ENCODE peak calls at places on chromosomes 4 and X, in ten cellular contexts. Y, J, U, P, B, N, G, C, K and O are unnamed samples.
A peak's percentile ranks its signal among the peaks of the same experiment; 100 is the strongest.

GRCh38 chr4:5893591-5893990 is 705 bp upstream of the CRMP1 start:
- DNase-seq in Y (no peak), J (no peak), U (no peak), P (no peak), B (no peak), N (no peak), G (no peak), C (no peak), K (no peak), O (no peak)

GRCh38 chr4:48331577-48332340 is 9.6 kb upstream of the SLAIN2 start:
- DNase-seq in Y (no peak), J (no peak), U (no peak), P (no peak), B (no peak), N (no peak), G (no peak), C (no peak), K (no peak), O (no peak)

GRCh38 chr4:142549726-142550463 is 296.2 kb downstream of the INPP4B start:
- DNase-seq in Y (no peak), J (no peak), U (no peak), P (no peak), B (no peak), N (peak; percentile 72), G (no peak), C (no peak), K (no peak), O (no peak)

GRCh38 chr4:185343726-185344581 is 51.8 kb downstream of the LRP2BP start:
- DNase-seq in Y (no peak), J (no peak), U (no peak), P (peak; percentile 37), B (no peak), N (no peak), G (no peak), C (peak; percentile 33), K (no peak), O (no peak)

GRCh38 chrX:136587532-136587931 is 55.5 kb downstream of the VGLL1 start:
- DNase-seq in Y (no peak), J (no peak), U (no peak), P (no peak), B (no peak), N (no peak), G (no peak), C (no peak), K (no peak), O (no peak)

GRCh38 chr4:146739182-146739581 is 100.5 kb downstream of the POU4F2 start:
- DNase-seq in Y (no peak), J (no peak), U (no peak), P (no peak), B (no peak), N (no peak), G (no peak), C (no peak), K (no peak), O (no peak)

GRCh38 chrX:1466971-1467561 is 14.4 kb upstream of the ASMTL start:
- DNase-seq in Y (no peak), J (peak; percentile 51), U (no peak), P (peak; percentile 20), B (peak; percentile 38), N (no peak), G (peak; percentile 3), C (no peak), K (no peak), O (no peak)

GRCh38 chr4:128832253-128832641 is 22.7 kb downstream of the JADE1 start:
- DNase-seq in Y (no peak), J (no peak), U (no peak), P (no peak), B (no peak), N (no peak), G (no peak), C (no peak), K (no peak), O (no peak)

DNA sequence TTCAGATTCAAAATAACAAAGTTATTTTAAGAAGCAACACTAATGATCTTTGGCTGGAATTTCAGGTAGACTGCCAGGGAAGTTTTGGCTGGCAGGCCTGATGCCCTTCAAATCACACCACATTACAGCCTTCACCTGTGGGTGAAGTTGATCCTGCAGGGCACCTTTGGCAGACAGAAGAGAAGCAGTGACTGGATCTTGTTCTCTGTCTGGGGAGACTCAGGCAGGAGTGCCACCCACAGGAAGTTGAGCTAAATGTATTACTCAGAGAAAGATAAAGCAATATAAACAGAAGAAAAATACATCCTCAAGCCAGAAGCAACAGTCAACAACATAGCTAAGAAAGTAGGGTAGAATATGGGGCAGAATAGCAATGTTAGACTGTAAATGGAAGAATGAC is 12.8 kb upstream of the CFAP299 start:
- DNase-seq in Y (no peak), J (no peak), U (no peak), P (no peak), B (no peak), N (peak; percentile 24), G (no peak), C (no peak), K (no peak), O (no peak)
- TF ChIP-seq CTCF in Y (peak; percentile 28), J (no peak), U (no peak), P (no peak), B (no peak), N (no peak), G (no peak), C (peak; percentile 47), K (peak; percentile 27), O (no peak)

GRCh38 chr4:4762300-4762699 is 97.2 kb upstream of the MSX1 start:
- DNase-seq in Y (no peak), J (no peak), U (no peak), P (no peak), B (peak; percentile 41), N (no peak), G (no peak), C (no peak), K (no peak), O (no peak)

GRCh38 chr4:4759233-4759632 is 100.2 kb upstream of the MSX1 start:
- DNase-seq in Y (no peak), J (no peak), U (no peak), P (no peak), B (no peak), N (no peak), G (no peak), C (no peak), K (no peak), O (no peak)

GRCh38 chr4:4762909-4763814 is 96.3 kb upstream of the MSX1 start:
- DNase-seq in Y (no peak), J (no peak), U (no peak), P (no peak), B (peak; percentile 12), N (peak; percentile 4), G (no peak), C (peak; percentile 59), K (peak; percentile 98), O (no peak)

GRCh38 chr4:4759883-4760282 is 99.6 kb upstream of the MSX1 start:
- DNase-seq in Y (no peak), J (no peak), U (no peak), P (no peak), B (no peak), N (no peak), G (no peak), C (no peak), K (no peak), O (no peak)

DNA sequence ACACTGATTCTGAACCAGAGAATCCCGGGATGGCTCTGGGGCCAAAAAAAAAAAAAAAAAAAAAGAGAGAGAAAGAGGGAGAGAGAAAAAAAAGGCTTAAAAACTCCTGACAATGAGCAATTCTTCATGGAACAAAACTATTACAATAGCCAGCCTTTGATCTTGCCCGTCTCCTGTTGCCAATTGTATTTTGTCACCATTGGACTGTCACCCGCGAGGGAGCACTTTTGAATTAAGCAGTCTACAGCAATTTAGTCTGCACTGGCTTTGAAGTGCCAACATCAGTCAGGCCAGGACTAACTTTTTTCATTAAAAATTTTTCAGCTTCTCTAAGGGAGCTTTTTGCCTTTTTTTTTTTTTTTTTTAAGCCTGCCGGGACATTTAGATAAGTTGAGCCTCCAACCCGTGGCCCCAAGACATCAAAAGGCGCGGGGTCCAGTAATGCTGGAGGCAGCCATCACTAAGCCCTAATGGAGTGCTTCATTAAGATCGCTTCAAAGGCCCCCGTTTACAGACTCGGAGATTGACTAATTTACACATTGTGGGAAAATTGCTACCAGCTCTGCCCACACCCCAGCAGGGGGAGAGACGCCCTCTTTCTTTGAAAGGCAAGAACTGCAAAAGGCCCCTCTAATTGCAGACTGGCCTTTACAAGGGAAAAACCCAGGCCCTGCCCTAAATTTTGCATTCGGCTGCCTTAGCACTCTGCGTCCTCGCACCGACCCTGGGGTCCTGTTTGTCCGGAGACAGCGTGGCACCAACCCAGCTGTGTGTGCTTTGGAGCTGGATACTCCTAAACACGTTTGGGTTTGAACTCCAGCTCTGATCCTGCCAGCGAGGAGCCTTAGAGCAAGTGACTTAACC is 98.1 kb upstream of the MSX1 start:
- DNase-seq in Y (no peak), J (no peak), U (no peak), P (no peak), B (peak; percentile 47), N (no peak), G (no peak), C (no peak), K (no peak), O (no peak)
- TF ChIP-seq CTCF in Y (no peak), J (no peak), U (no peak), P (no peak), B (no peak), N (no peak), G (peak; percentile 42), C (peak; percentile 21), K (peak; percentile 50), O (no peak)

GRCh38 chrX:50978920-50979660 is 68.6 kb downstream of the BMP15 start:
- DNase-seq in Y (no peak), J (no peak), U (no peak), P (no peak), B (no peak), N (no peak), G (no peak), C (no peak), K (no peak), O (no peak)
- TF ChIP-seq CTCF in Y (no peak), J (no peak), U (no peak), P (no peak), B (no peak), N (no peak), G (no peak), C (peak; percentile 10), K (no peak), O (no peak)

GRCh38 chr4:106315476-106315967 is 487 bp downstream of the TBCK start:
- DNase-seq in Y (no peak), J (no peak), U (no peak), P (no peak), B (no peak), N (peak; percentile 44), G (no peak), C (no peak), K (no peak), O (no peak)

GRCh38 chr4:106316773-106317409 is 541 bp downstream of the AIMP1 start:
- DNase-seq in Y (no peak), J (no peak), U (no peak), P (no peak), B (no peak), N (no peak), G (no peak), C (no peak), K (no peak), O (no peak)

GRCh38 chr4:106317815-106318214 is 1.5 kb downstream of the AIMP1 start:
- DNase-seq in Y (no peak), J (no peak), U (no peak), P (no peak), B (no peak), N (no peak), G (no peak), C (no peak), K (no peak), O (no peak)

GRCh38 chr4:106314960-106315359 is 1.0 kb downstream of the TBCK start:
- DNase-seq in Y (no peak), J (no peak), U (no peak), P (no peak), B (no peak), N (no peak), G (no peak), C (no peak), K (no peak), O (no peak)

DNA sequence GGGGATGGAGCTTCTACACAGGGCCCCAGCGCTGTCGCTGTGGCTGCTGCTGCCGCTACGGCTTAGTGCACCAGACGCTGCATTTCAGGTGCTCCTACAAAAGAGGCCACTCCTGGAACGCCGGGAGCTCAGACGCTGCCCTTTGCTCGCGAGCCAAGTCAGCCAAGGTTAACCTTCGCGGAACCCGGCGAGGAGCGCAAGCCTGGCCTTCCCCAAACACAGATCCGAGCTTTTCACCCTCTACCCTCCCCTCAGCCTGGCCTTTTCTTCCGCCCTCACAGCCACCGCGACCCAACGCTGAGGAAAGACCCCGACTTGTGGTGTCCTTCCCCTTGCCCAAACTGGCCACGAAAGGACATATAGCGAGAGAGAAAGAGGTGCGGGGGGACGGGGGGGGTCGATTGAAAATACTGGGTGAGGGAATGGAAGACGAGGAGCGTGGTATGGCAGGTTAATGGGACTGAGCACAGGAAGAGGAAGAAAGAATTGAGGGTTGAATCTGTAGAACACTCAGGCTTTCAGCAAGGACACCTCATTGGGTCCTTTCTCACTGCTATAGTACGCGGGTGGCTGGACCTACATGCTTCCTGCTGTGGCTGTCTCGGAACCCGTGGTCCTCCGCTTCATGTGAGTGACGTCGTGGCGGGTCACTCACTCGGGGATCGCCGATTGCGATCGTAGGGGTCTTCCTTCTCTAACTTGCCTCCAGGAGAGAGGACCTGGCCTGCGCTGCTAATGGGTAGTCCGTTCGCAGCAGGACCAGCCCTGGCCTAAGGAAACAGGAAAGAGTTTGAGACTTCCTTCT is at the start of the genes AIMP1 and TBCK:
- DNase-seq in Y (peak; percentile 67), J (peak; percentile 88), U (peak; percentile 48), P (peak; percentile 93), B (peak; percentile 93), N (peak; percentile 80), G (peak; percentile 77), C (peak; percentile 59), K (peak; percentile 79), O (peak; percentile 91)
- TF ChIP-seq CTCF in Y (no peak), J (no peak), U (no peak), P (no peak), B (no peak), N (no peak), G (no peak), C (no peak), K (no peak), O (no peak)